ENCODE peak calls at places on chromosomes 4 and X, in six cellular contexts. X is lower lobe of right lung, Z is astrocyte, W is neural crest cell, V is endothelial cell, A is heart left ventricle. I is an unnamed sample.
A peak's percentile ranks its signal among the peaks of the same experiment; 100 is the strongest.

GRCh38 chr4:170008376-170008775 is 17.8 kb downstream of the MFAP3L start:
- DNase-seq in Z (no peak), W (no peak), A (no peak), V (no peak), X (no peak), I (no peak)

GRCh38 chr4:91304292-91304691 is 999.5 kb upstream of the GRID2 start:
- DNase-seq in Z (no peak), W (no peak), X (no peak), V (no peak), A (no peak), I (no peak)

GRCh38 chr4:83082777-83083176 is 31.8 kb downstream of the PLAC8 start:
- DNase-seq in V (no peak), Z (peak; percentile 10), W (no peak), A (no peak), X (no peak), I (no peak)

GRCh38 chr4:152389359-152389758 is 146.5 kb downstream of the FBXW7 start:
- DNase-seq in A (no peak), W (no peak), Z (no peak), X (no peak), V (no peak), I (no peak)

GRCh38 chrX:69066966-69067525 is 98.2 kb downstream of the PJA1 start:
- DNase-seq in A (no peak), W (no peak), Z (peak; percentile 37), V (no peak), X (no peak), I (no peak)

GRCh38 chrX:100649550-100650356 is 5.8 kb downstream of the SRPX2 start:
- DNase-seq in A (peak; percentile 70), W (no peak), V (peak; percentile 6), X (peak; percentile 45), Z (peak; percentile 89), I (peak; percentile 20)

GRCh38 chr4:76658231-76659102 is 223.4 kb downstream of the SHROOM3 start:
- DNase-seq in A (no peak), Z (peak; percentile 94), W (no peak), V (no peak), X (no peak), I (no peak)

GRCh38 chrX:41655631-41656030 is 33.1 kb upstream of the GPR34 start:
- DNase-seq in X (no peak), V (no peak), W (no peak), A (no peak), Z (peak; percentile 29), I (no peak)

GRCh38 chr4:148442830-148443549 is 776 bp upstream of the NR3C2 start:
- DNase-seq in A (peak; percentile 43), V (no peak), Z (no peak), W (no peak), X (no peak), I (peak; percentile 21)

GRCh38 chr4:532588-533317 is 33.7 kb downstream of the PIGG start:
- DNase-seq in A (no peak), W (no peak), V (no peak), X (no peak), Z (no peak), I (peak; percentile 64)

GRCh38 chr4:81457921-81458520 is 13.7 kb downstream of the RASGEF1B start:
- DNase-seq in X (no peak), Z (no peak), V (no peak), A (no peak), W (no peak), I (no peak)

GRCh38 chr4:142095886-142096605 is 459.7 kb downstream of the IL15 start:
- DNase-seq in Z (peak; percentile 98), X (no peak), A (no peak), V (no peak), W (no peak), I (peak; percentile 39)

GRCh38 chrX:124736553-124737240 is 390.3 kb downstream of the SH2D1A start:
- DNase-seq in V (peak; percentile 3), X (no peak), Z (no peak), W (no peak), A (no peak), I (peak; percentile 41)

GRCh38 chr4:107292979-107293378 is 256.9 kb upstream of the DKK2 start:
- DNase-seq in V (no peak), A (no peak), Z (no peak), X (no peak), W (no peak), I (no peak)

GRCh38 chr4:20878806-20879205 is 178.5 kb downstream of the PACRGL start:
- DNase-seq in X (no peak), V (no peak), A (no peak), Z (no peak), W (no peak), I (peak; percentile 39)

GRCh38 chr4:54231419-54232150 is 2.5 kb downstream of the PDGFRA start:
- DNase-seq in Z (peak; percentile 61), X (no peak), V (peak; percentile 39), W (no peak), A (peak; percentile 77), I (no peak)

GRCh38 chrX:13266641-13267420 is 53.0 kb downstream of the ATXN3L start:
- DNase-seq in W (peak; percentile 16), V (no peak), Z (peak; percentile 52), A (no peak), X (no peak), I (peak; percentile 4)